ENCODE peak calls at places on chromosomes 2 and 18, in nine cellular contexts. V is lower leg skin, G is astrocyte of the spinal cord, P is uterus, L is GM06990, Y is cardiac fibroblast, C is A549, R is HCT116, D is esophagus squamous epithelium. H is an unnamed sample.

GRCh38 chr2:151721161-151721560 is 13.1 kb downstream of the NEB start:
- DNase-seq in V (no peak), G (no peak), P (no peak), L (no peak), Y (no peak), C (no peak), R (no peak), D (no peak), H (no peak)

GRCh38 chr2:59886758-59887157 is 666.7 kb downstream of the BCL11A start:
- DNase-seq in V (no peak), G (no peak), P (no peak), L (no peak), Y (no peak), C (no peak), R (no peak), D (no peak), H (no peak)

GRCh38 chr2:236642125-236642524 is 72.5 kb downstream of the ACKR3 start:
- DNase-seq in V (peak), G (no peak), P (no peak), L (no peak), Y (no peak), C (no peak), R (no peak), D (no peak), H (peak)

GRCh38 chr2:86621290-86621943 is 2.2 kb downstream of the RNF103 start:
- DNase-seq in V (no peak), G (peak), P (no peak), L (no peak), Y (no peak), C (no peak), R (no peak), D (no peak), H (no peak)

GRCh38 chr18:42922363-42922762 is 193.1 kb downstream of the RIT2 start:
- DNase-seq in V (no peak), G (no peak), P (no peak), L (no peak), Y (no peak), C (no peak), R (no peak), D (no peak), H (no peak)

GRCh38 chr2:191298306-191298705 is 53.1 kb downstream of the MYO1B start:
- DNase-seq in V (no peak), G (peak), P (no peak), L (no peak), Y (no peak), C (no peak), R (no peak), D (no peak), H (no peak)

GRCh38 chr2:168705534-168706470 is 96.6 kb upstream of the NOSTRIN start:
- DNase-seq in V (no peak), G (peak), P (no peak), L (no peak), Y (peak), C (peak), R (no peak), D (no peak), H (no peak)

GRCh38 chr2:220090050-220090449 is 462.6 kb downstream of the SLC4A3 start:
- DNase-seq in V (no peak), G (no peak), P (no peak), L (no peak), Y (no peak), C (peak), R (no peak), D (no peak), H (no peak)

GRCh38 chr2:46878886-46879285 is 36.7 kb downstream of the MCFD2 start:
- DNase-seq in V (peak), G (peak), P (no peak), L (no peak), Y (peak), C (peak), R (no peak), D (no peak), H (no peak)

GRCh38 chr18:47986724-47987455 is 56.4 kb upstream of the SMAD2 start:
- DNase-seq in V (no peak), G (no peak), P (no peak), L (no peak), Y (no peak), C (no peak), R (no peak), D (no peak), H (no peak)

GRCh38 chr2:120283649-120284048 is 31.0 kb downstream of the RALB start:
- DNase-seq in V (no peak), G (peak), P (no peak), L (no peak), Y (no peak), C (peak), R (no peak), D (no peak), H (no peak)

GRCh38 chr2:213995400-213996105 is 415.3 kb upstream of the VWC2L start:
- DNase-seq in V (no peak), G (peak), P (no peak), L (no peak), Y (peak), C (peak), R (peak), D (no peak), H (no peak)

GRCh38 chr18:75472906-75473305 is 45.4 kb upstream of the SMIM21 start:
- DNase-seq in V (no peak), G (no peak), P (no peak), L (no peak), Y (no peak), C (no peak), R (no peak), D (no peak), H (no peak)

GRCh38 chr18:11146947-11147345 is 2.4 kb downstream of the PIEZO2 start:
- DNase-seq in V (no peak), G (no peak), P (no peak), L (no peak), Y (no peak), C (no peak), R (no peak), D (no peak), H (no peak)

GRCh38 chr2:150127995-150128394 is 359.5 kb downstream of the RND3 start:
- DNase-seq in V (no peak), G (peak), P (no peak), L (no peak), Y (peak), C (no peak), R (no peak), D (no peak), H (no peak)

GRCh38 chr2:223027442-223027841 is 24.5 kb upstream of the KCNE4 start:
- DNase-seq in V (no peak), G (peak), P (no peak), L (no peak), Y (peak), C (peak), R (no peak), D (no peak), H (no peak)

GRCh38 chr2:20434588-20435294 is 12.1 kb upstream of the RHOB start:
- DNase-seq in V (peak), G (no peak), P (no peak), L (no peak), Y (no peak), C (no peak), R (no peak), D (no peak), H (no peak)

GRCh38 chr18:59231157-59231556 is 11.2 kb downstream of the GRP start:
- DNase-seq in V (no peak), G (no peak), P (no peak), L (no peak), Y (no peak), C (no peak), R (no peak), D (no peak), H (no peak)

GRCh38 chr2:83561592-83561991 is 897.5 kb downstream of the SUCLG1 start:
- DNase-seq in V (no peak), G (no peak), P (no peak), L (no peak), Y (no peak), C (no peak), R (no peak), D (no peak), H (no peak)

GRCh38 chr2:27710640-27711430 is 47.1 kb downstream of the SLC4A1AP start:
- DNase-seq in V (peak), G (peak), P (no peak), L (no peak), Y (peak), C (peak), R (no peak), D (no peak), H (no peak)

DNA sequence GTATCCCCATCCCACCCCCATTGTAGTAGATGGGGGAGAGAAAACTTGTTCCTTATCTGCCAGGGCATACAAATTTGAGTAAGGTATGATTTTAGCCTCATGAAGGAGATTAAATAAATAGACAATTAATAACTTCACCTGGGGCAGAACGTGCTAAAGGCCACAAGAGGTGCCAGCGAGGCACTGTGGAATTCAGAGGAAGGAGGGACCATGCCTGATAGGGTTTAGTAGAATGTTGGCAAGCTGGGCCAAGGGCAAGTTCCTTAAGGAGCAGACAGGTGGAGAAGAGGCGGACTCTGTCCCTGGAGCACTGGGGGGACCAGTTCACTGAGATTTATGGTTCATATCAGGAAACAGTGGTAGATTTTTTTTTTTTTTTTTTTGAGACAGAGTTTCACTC is 22.5 kb downstream of the STAMBP start:
- DNase-seq in V (no peak), G (no peak), P (no peak), L (no peak), Y (no peak), C (peak), R (peak), D (no peak), H (no peak)
- TF ChIP-seq CTCF in V (no peak), G (peak), P (no peak), L (peak), Y (peak), C (peak), R (peak), D (no peak), H (peak)

DNA sequence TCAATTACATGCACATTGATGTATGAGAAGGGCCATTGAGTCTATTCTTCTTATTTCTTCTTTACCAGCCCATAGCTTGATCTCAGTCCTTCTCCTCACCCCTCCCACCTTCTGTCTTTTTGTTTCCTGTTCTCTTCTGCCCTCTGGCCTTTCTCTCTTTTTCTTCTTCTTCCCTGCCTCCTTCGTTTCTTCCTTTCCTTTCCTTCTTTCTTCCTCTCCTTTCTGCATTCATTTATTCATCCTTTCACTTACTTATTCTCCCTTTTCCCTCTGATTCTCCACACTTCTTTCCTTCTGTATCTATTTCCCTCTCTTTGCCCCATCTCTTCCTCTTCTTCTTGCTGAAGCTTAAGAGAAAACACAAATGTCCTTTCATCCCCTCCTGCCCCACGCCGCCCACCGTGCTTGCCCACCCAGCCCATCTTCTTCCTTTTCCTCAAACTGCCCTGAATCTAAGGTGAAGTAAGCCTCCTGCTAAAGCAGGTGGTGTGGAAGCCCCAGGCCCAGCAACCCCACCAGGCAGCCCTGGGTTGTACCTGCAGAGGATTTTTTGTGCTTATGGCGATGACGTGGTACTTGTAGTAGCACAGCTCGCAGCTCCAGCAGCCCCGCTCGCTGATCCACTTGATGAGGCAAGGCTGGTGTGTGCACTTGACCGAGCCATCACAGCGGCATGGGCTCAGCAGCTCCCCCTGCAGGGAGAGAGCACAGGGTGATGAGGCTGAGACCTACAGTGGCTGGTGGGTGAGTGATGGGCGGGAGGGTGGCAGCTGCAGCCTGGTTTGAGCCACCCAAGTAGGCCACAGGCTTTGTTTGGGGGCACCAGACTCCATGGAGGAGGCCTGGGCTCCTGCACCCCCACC is 89.0 kb downstream of the MARCHF4 start:
- DNase-seq in V (no peak), G (no peak), P (no peak), L (peak), Y (no peak), C (peak), R (peak), D (no peak), H (no peak)
- TF ChIP-seq CTCF in V (no peak), G (peak), P (no peak), L (peak), Y (peak), C (peak), R (peak), D (no peak), H (peak)

GRCh38 chr2:71672011-71672639 is 218.8 kb downstream of the DYSF start:
- DNase-seq in V (peak), G (no peak), P (no peak), L (no peak), Y (no peak), C (no peak), R (no peak), D (no peak), H (peak)
- TF ChIP-seq CTCF in V (no peak), G (peak), P (no peak), L (no peak), Y (peak), C (no peak), R (no peak), D (no peak), H (peak)

GRCh38 chr2:198322275-198322674 is 517.9 kb downstream of the PLCL1 start:
- DNase-seq in V (no peak), G (no peak), P (no peak), L (no peak), Y (no peak), C (peak), R (no peak), D (no peak), H (no peak)
- TF ChIP-seq CTCF in V (no peak), G (peak), P (no peak), L (peak), Y (peak), C (no peak), R (peak), D (no peak), H (peak)

GRCh38 chr2:85601771-85602475 is 575 bp downstream of the TMEM150A start:
- DNase-seq in V (peak), G (peak), P (peak), L (no peak), Y (peak), C (peak), R (no peak), D (no peak), H (no peak)

GRCh38 chr2:85600951-85601770 is 1.3 kb downstream of the TMEM150A start:
- DNase-seq in V (peak), G (no peak), P (no peak), L (no peak), Y (no peak), C (no peak), R (no peak), D (no peak), H (no peak)

GRCh38 chr2:85600235-85600575 is 2.3 kb downstream of the TMEM150A start:
- DNase-seq in V (no peak), G (no peak), P (no peak), L (no peak), Y (no peak), C (no peak), R (no peak), D (no peak), H (no peak)

GRCh38 chr2:85604568-85605339 is 2.3 kb upstream of the TMEM150A start:
- DNase-seq in V (no peak), G (peak), P (no peak), L (no peak), Y (peak), C (no peak), R (no peak), D (no peak), H (no peak)

GRCh38 chr2:85602476-85603234 is at the start of gene TMEM150A:
- DNase-seq in V (peak), G (peak), P (peak), L (peak), Y (peak), C (peak), R (peak), D (peak), H (peak)
- TF ChIP-seq CTCF in V (no peak), G (peak), P (peak), L (peak), Y (no peak), C (peak), R (no peak), D (no peak), H (peak)

GRCh38 chr2:238106698-238107524 is 6.8 kb downstream of the ESPNL start:
- DNase-seq in V (peak), G (no peak), P (peak), L (no peak), Y (no peak), C (no peak), R (no peak), D (no peak), H (peak)
- TF ChIP-seq CTCF in V (no peak), G (peak), P (no peak), L (peak), Y (peak), C (peak), R (peak), D (peak), H (peak)